ENCODE peak calls at places on chromosomes 11 and 22, in four cellular contexts. X is caudate nucleus; P is type B pancreatic cell; U is activated CD4-positive, alpha-beta T cell treated with anti-CD3 and anti-CD28 coated beads for 1 hour. A is an unnamed sample.

GRCh38 chr11:108901359-108901758 is 236.5 kb downstream of the DDX10 start:
- DNase-seq in X (no peak), P (no peak), U (no peak), A (no peak)

GRCh38 chr22:47333625-47334024 is 571.2 kb downstream of the TBC1D22A start:
- DNase-seq in X (no peak), P (no peak), U (no peak), A (no peak)

GRCh38 chr11:59901306-59901705 is 22.7 kb downstream of the OOSP3 start:
- DNase-seq in X (no peak), P (no peak), U (no peak), A (no peak)

GRCh38 chr11:27347361-27347760 is 15.7 kb downstream of the CCDC34 start:
- DNase-seq in X (no peak), P (no peak), U (no peak), A (no peak)

GRCh38 chr11:75103380-75104026 is 6.8 kb upstream of the OR2AT4 start:
- DNase-seq in X (no peak), P (no peak), U (no peak), A (peak)

GRCh38 chr22:28151241-28151640 is 232.2 kb upstream of the PITPNB start:
- DNase-seq in X (no peak), P (no peak), U (no peak), A (no peak)

GRCh38 chr11:107704432-107704831 is 7.4 kb downstream of the SLN start:
- DNase-seq in X (no peak), P (no peak), U (no peak), A (no peak)

GRCh38 chr11:19938866-19939265 is 221.4 kb downstream of the DBX1 start:
- DNase-seq in X (no peak), P (no peak), U (no peak), A (no peak)

GRCh38 chr22:49553518-49554295 is 274.0 kb downstream of the BRD1 start:
- DNase-seq in X (no peak), P (peak), U (no peak), A (no peak)